ENCODE peak calls at places on chromosomes 1 and 21, in eight cellular contexts. Z is CD8-positive, alpha-beta memory T cell; H is amygdala; A is caudate nucleus; R is left ventricle myocardium inferior; V is RPMI8226; P is GM04504; B is ureter. G is an unnamed sample.

GRCh38 chr1:59169703-59170102 is 127.2 kb upstream of the FGGY start:
- DNase-seq in R (no peak), B (no peak), A (no peak), Z (no peak), V (no peak), P (no peak), H (no peak), G (no peak)

GRCh38 chr1:43067856-43068751 is 104.0 kb downstream of the EBNA1BP2 start:
- DNase-seq in H (no peak), P (no peak), B (no peak), A (peak), V (no peak), R (no peak), Z (peak), G (no peak)

GRCh38 chr1:208534979-208535378 is 290.8 kb upstream of the PLXNA2 start:
- DNase-seq in R (no peak), V (no peak), A (no peak), B (no peak), Z (no peak), H (no peak), P (no peak), G (no peak)

GRCh38 chr1:158191299-158191698 is 10.6 kb downstream of the CD1D start:
- DNase-seq in Z (no peak), B (no peak), R (no peak), H (no peak), A (no peak), V (no peak), P (no peak), G (no peak)

GRCh38 chr21:34054259-34054658 is 19.1 kb upstream of the MRPS6 start:
- DNase-seq in R (no peak), Z (no peak), H (no peak), B (no peak), A (no peak), P (no peak), V (no peak), G (no peak)

GRCh38 chr1:186927884-186928283 is 99.1 kb downstream of the PLA2G4A start:
- DNase-seq in V (no peak), P (no peak), A (no peak), R (no peak), B (peak), H (no peak), Z (no peak), G (no peak)

GRCh38 chr1:1033731-1034437 is 14.0 kb downstream of the AGRN start:
- DNase-seq in Z (no peak), B (no peak), H (no peak), R (no peak), A (no peak), V (no peak), P (no peak), G (no peak)

GRCh38 chr1:52674497-52675384 is 23.4 kb downstream of the COA7 start:
- DNase-seq in Z (no peak), P (no peak), R (no peak), H (no peak), B (peak), A (no peak), V (no peak), G (no peak)

GRCh38 chr1:177615251-177615650 is 354.6 kb downstream of the SEC16B start:
- DNase-seq in A (no peak), Z (no peak), P (no peak), V (no peak), R (no peak), B (no peak), H (no peak), G (no peak)

GRCh38 chr1:7589080-7589735 is 181.9 kb upstream of the VAMP3 start:
- DNase-seq in V (no peak), Z (no peak), P (no peak), R (no peak), A (no peak), B (no peak), H (no peak), G (no peak)

GRCh38 chr1:72623299-72623708 is 341.0 kb upstream of the NEGR1 start:
- DNase-seq in V (peak), A (no peak), H (no peak), P (peak), R (no peak), B (no peak), Z (no peak), G (no peak)

GRCh38 chr21:15250384-15250783 is 185.6 kb upstream of the NRIP1 start:
- DNase-seq in V (no peak), Z (no peak), P (no peak), B (no peak), R (no peak), A (no peak), H (no peak), G (no peak)

GRCh38 chr1:21269461-21270085 is 20.7 kb downstream of the ECE1 start:
- DNase-seq in B (no peak), R (no peak), V (no peak), A (no peak), Z (no peak), H (no peak), P (no peak), G (no peak)

GRCh38 chr1:204348197-204348596 is 11.5 kb downstream of the PLEKHA6 start:
- DNase-seq in P (no peak), H (no peak), B (no peak), Z (no peak), A (no peak), R (no peak), V (no peak), G (no peak)

GRCh38 chr1:206420471-206420870 is 49.8 kb upstream of the IKBKE start:
- DNase-seq in H (no peak), P (no peak), B (no peak), A (no peak), R (no peak), Z (no peak), V (no peak), G (no peak)

GRCh38 chr1:37068897-37069296 is 34.6 kb upstream of the GRIK3 start:
- DNase-seq in Z (no peak), A (no peak), R (no peak), B (no peak), H (no peak), P (no peak), V (no peak), G (no peak)

GRCh38 chr1:239914827-239915231 is 176.9 kb upstream of the FMN2 start:
- DNase-seq in Z (no peak), A (no peak), V (peak), P (peak), R (no peak), B (no peak), H (no peak), G (no peak)

GRCh38 chr1:230069813-230070212 is 2.8 kb downstream of the GALNT2 start:
- DNase-seq in P (no peak), V (no peak), Z (no peak), A (no peak), H (no peak), B (no peak), R (no peak), G (no peak)

GRCh38 chr1:232664844-232665777 is 35.2 kb upstream of the SIPA1L2 start:
- DNase-seq in V (no peak), H (no peak), Z (no peak), R (no peak), P (no peak), B (no peak), A (no peak), G (no peak)

GRCh38 chr1:160406131-160406968 is 6.0 kb downstream of the VANGL2 start:
- DNase-seq in P (no peak), V (no peak), R (no peak), Z (no peak), B (no peak), H (no peak), A (no peak), G (no peak)

GRCh38 chr1:143694085-143694484 is 277.7 kb downstream of the FAM72C start:
- DNase-seq in V (no peak), A (no peak), B (no peak), H (no peak), R (no peak), Z (no peak), P (no peak), G (no peak)

GRCh38 chr1:15949453-15950245 is 26.3 kb downstream of the ZBTB17 start:
- DNase-seq in A (peak), B (peak), P (peak), H (no peak), Z (peak), V (no peak), R (peak), G (peak)

GRCh38 chr1:65174585-65174984 is 26.6 kb downstream of the AK4 start:
- DNase-seq in H (no peak), A (no peak), R (peak), Z (no peak), P (peak), V (peak), B (peak), G (peak)

GRCh38 chr1:224769987-224770693 is 154.0 kb downstream of the CNIH3 start:
- DNase-seq in A (no peak), Z (no peak), H (no peak), R (no peak), P (peak), B (no peak), V (no peak), G (no peak)

GRCh38 chr1:168520052-168520751 is 23.6 kb downstream of the XCL2 start:
- DNase-seq in H (no peak), R (no peak), V (no peak), B (no peak), P (no peak), Z (peak), A (no peak), G (no peak)

GRCh38 chr1:178220094-178220493 is 126.2 kb downstream of the RASAL2 start:
- DNase-seq in A (no peak), Z (no peak), R (no peak), V (no peak), P (no peak), H (no peak), B (no peak), G (no peak)

GRCh38 chr1:117592155-117592554 is 13.7 kb upstream of the TENT5C start:
- DNase-seq in V (no peak), R (no peak), H (no peak), P (no peak), B (no peak), Z (no peak), A (no peak), G (no peak)

GRCh38 chr21:45979651-45980050 is 1.9 kb upstream of the COL6A1 start:
- DNase-seq in P (no peak), H (no peak), V (no peak), A (no peak), B (peak), R (peak), Z (no peak), G (no peak)

GRCh38 chr1:205507896-205508714 is 3.6 kb downstream of the CDK18 start:
- DNase-seq in Z (no peak), A (no peak), B (no peak), R (no peak), V (no peak), P (no peak), H (no peak), G (no peak)

GRCh38 chr1:113946112-113946511 is 17.0 kb downstream of the HIPK1 start:
- DNase-seq in Z (no peak), A (no peak), V (no peak), P (no peak), R (no peak), B (no peak), H (no peak), G (no peak)

GRCh38 chr1:156284112-156284511 is at the start of gene TMEM79:
- DNase-seq in R (no peak), Z (no peak), H (no peak), B (peak), P (no peak), A (no peak), V (no peak), G (no peak)

GRCh38 chr1:59752556-59753412 is 62.0 kb upstream of the HOOK1 start:
- DNase-seq in Z (no peak), A (peak), B (no peak), V (no peak), P (no peak), H (no peak), R (no peak), G (no peak)

GRCh38 chr1:112358798-112359408 is 37.1 kb upstream of the CTTNBP2NL start:
- DNase-seq in V (peak), B (peak), A (peak), P (no peak), R (peak), Z (no peak), H (peak), G (peak)

GRCh38 chr21:16912075-16912474 is 600.8 kb upstream of the CXADR start:
- DNase-seq in Z (no peak), A (no peak), P (peak), H (no peak), V (no peak), R (no peak), B (no peak), G (no peak)

GRCh38 chr21:44011123-44011773 is 861 bp upstream of the TRAPPC10 start:
- DNase-seq in P (no peak), A (no peak), Z (no peak), R (peak), H (no peak), V (no peak), B (no peak), G (no peak)

GRCh38 chr21:38439336-38439900 is 58.9 kb downstream of the ERG start:
- DNase-seq in A (no peak), H (no peak), P (no peak), Z (no peak), R (no peak), V (no peak), B (no peak), G (no peak)

GRCh38 chr1:240888039-240888786 is 276.3 kb upstream of the GREM2 start:
- DNase-seq in B (no peak), R (no peak), Z (no peak), V (peak), H (no peak), A (peak), P (no peak), G (no peak)

GRCh38 chr1:165376041-165376810 is 19.7 kb upstream of the LMX1A start:
- DNase-seq in P (peak), B (peak), R (peak), H (peak), V (peak), Z (no peak), A (peak), G (peak)

GRCh38 chr1:111505641-111506119 is 2.2 kb upstream of the ADORA3 start:
- DNase-seq in A (no peak), Z (no peak), H (no peak), P (no peak), V (peak), R (no peak), B (no peak), G (no peak)